ENCODE peak calls at places on chromosomes 11 and 22, in six cellular contexts. K, H, S, D, R and P are unnamed samples.

GRCh38 chr11:59368238-59369022 is 9.7 kb downstream of the OR5AN1 start:
- DNase-seq in K (no peak), H (no peak), S (no peak), D (no peak), R (no peak), P (no peak)

GRCh38 chr22:17712441-17712840 is 61.8 kb downstream of the BID start:
- DNase-seq in K (no peak), H (no peak), S (no peak), D (no peak), R (no peak), P (no peak)

GRCh38 chr22:44438056-44438455 is 60.0 kb downstream of the RTL6 start:
- DNase-seq in K (no peak), H (peak; percentile 58), S (no peak), D (peak; percentile 70), R (no peak), P (peak; percentile 57)

GRCh38 chr22:25930083-25930482 is 188.1 kb downstream of the MYO18B start:
- DNase-seq in K (no peak), H (no peak), S (no peak), D (no peak), R (no peak), P (no peak)

GRCh38 chr11:57597461-57597892 is at the start of gene SERPING1:
- DNase-seq in K (no peak), H (no peak), S (no peak), D (no peak), R (no peak), P (peak; percentile 66)

GRCh38 chr11:70270877-70271634 is 566 bp downstream of the PPFIA1 start:
- DNase-seq in K (peak; percentile 75), H (peak; percentile 65), S (peak; percentile 37), D (peak; percentile 68), R (no peak), P (peak; percentile 84)

GRCh38 chr11:58318532-58318931 is 40.3 kb downstream of the OR5B17 start:
- DNase-seq in K (no peak), H (no peak), S (no peak), D (no peak), R (no peak), P (no peak)

GRCh38 chr11:47395225-47396048 is 13.0 kb upstream of the SLC39A13 start:
- DNase-seq in K (no peak), H (no peak), S (no peak), D (no peak), R (no peak), P (no peak)

GRCh38 chr11:108973402-108974119 is 308.7 kb downstream of the DDX10 start:
- DNase-seq in K (no peak), H (no peak), S (no peak), D (no peak), R (no peak), P (no peak)

GRCh38 chr11:70233511-70233919 is 30.4 kb downstream of the FADD start:
- DNase-seq in K (peak; percentile 33), H (no peak), S (peak; percentile 58), D (no peak), R (no peak), P (no peak)

GRCh38 chr22:28894320-28894719 is 10.9 kb downstream of the ZNRF3 start:
- DNase-seq in K (no peak), H (no peak), S (no peak), D (no peak), R (no peak), P (no peak)

GRCh38 chr11:10762913-10763421 is 11.9 kb downstream of the CTR9 start:
- DNase-seq in K (no peak), H (no peak), S (no peak), D (no peak), R (no peak), P (no peak)
- TF ChIP-seq CREB1 in K (no peak), H (no peak), S (no peak), D (no peak), R (no peak), P (no peak)

GRCh38 chr11:65382036-65382803 is at the start of gene SLC25A45:
- DNase-seq in K (peak; percentile 86), H (peak; percentile 64), S (peak; percentile 87), D (peak; percentile 80), R (peak; percentile 84), P (peak; percentile 70)
- TF ChIP-seq CREB1 in K (peak; percentile 46), H (no peak), S (peak; percentile 16), D (peak; percentile 6), R (peak; percentile 69), P (no peak)

GRCh38 chr11:129248618-129249017 is 56.5 kb upstream of the ARHGAP32 start:
- DNase-seq in K (no peak), H (no peak), S (peak; percentile 77), D (no peak), R (no peak), P (no peak)

GRCh38 chr11:129251067-129251466 is 58.9 kb upstream of the ARHGAP32 start:
- DNase-seq in K (no peak), H (no peak), S (no peak), D (no peak), R (no peak), P (no peak)

GRCh38 chr11:129249351-129249750 is 57.2 kb upstream of the ARHGAP32 start:
- DNase-seq in K (no peak), H (no peak), S (no peak), D (no peak), R (no peak), P (no peak)

GRCh38 chr11:129249923-129250322 is 57.8 kb upstream of the ARHGAP32 start:
- DNase-seq in K (no peak), H (no peak), S (no peak), D (no peak), R (no peak), P (no peak)

GRCh38 chr11:129252621-129253020 is 60.5 kb upstream of the ARHGAP32 start:
- DNase-seq in K (no peak), H (no peak), S (no peak), D (no peak), R (no peak), P (peak; percentile 79)
- TF ChIP-seq CREB1 in K (no peak), H (no peak), S (no peak), D (no peak), R (no peak), P (no peak)

GRCh38 chr11:80417681-80418080 is 976.9 kb upstream of the TENM4 start:
- DNase-seq in K (no peak), H (no peak), S (no peak), D (no peak), R (no peak), P (no peak)

GRCh38 chr11:80412604-80413003 is 971.8 kb upstream of the TENM4 start:
- DNase-seq in K (no peak), H (no peak), S (no peak), D (no peak), R (no peak), P (no peak)

DNA sequence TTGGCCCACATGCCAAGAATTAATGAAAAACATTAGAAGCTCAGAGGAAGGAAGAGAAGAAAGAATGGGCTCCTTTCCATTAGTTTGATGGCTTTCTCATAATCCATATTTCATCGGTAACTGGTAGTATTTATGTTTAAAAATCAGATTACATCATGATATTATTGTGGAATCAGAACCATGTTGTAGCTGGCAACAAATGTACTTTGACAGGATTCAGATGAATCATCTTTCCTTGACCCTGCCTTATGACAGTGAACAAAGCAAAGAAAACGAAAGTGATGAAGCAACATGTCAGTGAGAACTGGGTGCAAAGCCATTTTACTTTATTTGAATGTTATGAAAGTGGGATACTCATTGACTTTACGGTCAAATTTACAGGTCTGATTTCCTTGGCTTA is 973.9 kb upstream of the TENM4 start:
- DNase-seq in K (no peak), H (no peak), S (no peak), D (no peak), R (no peak), P (no peak)
- TF ChIP-seq CREB1 in K (no peak), H (no peak), S (no peak), D (no peak), R (no peak), P (no peak)

DNA sequence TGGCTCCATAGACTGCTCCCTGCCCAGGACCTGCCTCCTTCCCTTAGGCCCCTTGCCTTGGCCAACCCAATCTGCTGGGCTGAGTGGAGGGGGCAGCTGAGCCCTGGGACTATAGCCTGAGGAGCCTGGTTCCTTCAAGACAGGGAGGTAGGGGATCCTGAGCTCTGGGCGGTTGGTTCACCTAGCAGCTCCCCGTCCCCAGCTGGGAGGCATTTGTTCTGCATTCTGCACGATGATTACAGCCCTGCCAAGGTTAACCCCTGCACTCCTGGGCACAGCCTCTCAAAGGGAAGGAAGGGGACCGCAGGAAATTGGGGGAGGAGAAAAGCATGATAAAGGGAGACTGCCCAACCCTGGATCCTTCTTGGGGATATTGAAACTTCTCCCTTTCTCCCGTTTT is 3.5 kb upstream of the CDC42EP1 start:
- DNase-seq in K (no peak), H (no peak), S (no peak), D (peak; percentile 61), R (no peak), P (peak; percentile 76)
- TF ChIP-seq CREB1 in K (no peak), H (no peak), S (no peak), D (no peak), R (no peak), P (no peak)

DNA sequence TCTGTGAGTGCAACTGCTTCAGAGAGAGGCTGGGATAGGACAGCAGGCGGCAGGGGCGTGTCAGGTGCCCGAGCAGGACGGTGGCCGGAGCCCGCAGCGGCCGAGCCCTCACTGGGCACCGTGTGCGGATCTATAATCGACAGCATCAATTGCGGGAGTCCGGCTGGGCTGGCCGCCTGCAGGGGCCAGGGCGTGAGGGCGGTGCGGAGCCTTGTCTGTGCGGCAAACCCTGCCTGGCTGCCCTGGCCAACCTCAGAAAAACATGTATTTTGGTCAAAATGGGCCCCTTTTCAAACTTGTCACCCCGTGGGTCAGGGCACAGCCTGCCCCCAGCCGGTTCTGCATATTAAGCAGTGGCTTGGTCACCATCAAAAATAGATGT is 91.3 kb upstream of the KCNQ1OT1 start:
- DNase-seq in K (no peak), H (peak; percentile 10), S (no peak), D (peak; percentile 48), R (no peak), P (no peak)
- TF ChIP-seq CREB1 in K (no peak), H (no peak), S (no peak), D (no peak), R (no peak), P (no peak)

GRCh38 chr11:118878187-118878586 is 5.5 kb upstream of the CXCR5 start:
- DNase-seq in K (no peak), H (no peak), S (no peak), D (no peak), R (no peak), P (no peak)
- TF ChIP-seq CREB1 in K (no peak), H (no peak), S (no peak), D (no peak), R (no peak), P (no peak)